ENCODE peak calls at places on chromosomes 7 and 10, in eight cellular contexts. Q is stimulated activated CD4-positive, alpha-beta T cell treated with anti-CD3 and anti-CD28 coated beads, Interleukin-2, amount 100 ng/mL, for 4 hours; N is A549; M is AG10803; I is endodermal cell; X is fibroblast of mammary gland; E is anterior cingulate cortex; D is uterus. Y is an unnamed sample.

GRCh38 chr7:45451636-45452035 is 122.5 kb upstream of the ADCY1 start:
- DNase-seq in Q (no peak), N (no peak), M (no peak), I (no peak), X (peak), E (no peak), D (no peak), Y (no peak)

GRCh38 chr10:4474829-4475228 is 351.2 kb upstream of the AKR1E2 start:
- DNase-seq in Q (no peak), N (no peak), M (no peak), I (peak), X (no peak), E (no peak), D (no peak), Y (no peak)

GRCh38 chr10:132366006-132366405 is 31.0 kb upstream of the PWWP2B start:
- DNase-seq in Q (no peak), N (no peak), M (no peak), I (no peak), X (no peak), E (no peak), D (no peak), Y (no peak)

GRCh38 chr7:44498230-44498954 is 7.9 kb upstream of the NUDCD3 start:
- DNase-seq in Q (no peak), N (no peak), M (no peak), I (no peak), X (no peak), E (no peak), D (no peak), Y (peak)

GRCh38 chr7:28052933-28053332 is 127.7 kb downstream of the JAZF1 start:
- DNase-seq in Q (no peak), N (no peak), M (peak), I (no peak), X (peak), E (no peak), D (no peak), Y (no peak)

GRCh38 chr10:89466599-89467035 is 52.2 kb downstream of the IFIT5 start:
- DNase-seq in Q (no peak), N (no peak), M (peak), I (peak), X (peak), E (no peak), D (no peak), Y (no peak)

GRCh38 chr10:90125406-90125805 is 424.0 kb downstream of the KIF20B start:
- DNase-seq in Q (no peak), N (no peak), M (no peak), I (no peak), X (peak), E (no peak), D (no peak), Y (no peak)

GRCh38 chr10:102114861-102115618 is 5.1 kb downstream of the LDB1 start:
- DNase-seq in Q (peak), N (peak), M (peak), I (peak), X (peak), E (peak), D (peak), Y (peak)

GRCh38 chr10:8444630-8445029 is 390.1 kb downstream of the GATA3 start:
- DNase-seq in Q (peak), N (no peak), M (no peak), I (peak), X (no peak), E (no peak), D (no peak), Y (no peak)

GRCh38 chr7:46178685-46179084 is 257.6 kb upstream of the IGFBP3 start:
- DNase-seq in Q (no peak), N (no peak), M (peak), I (no peak), X (peak), E (no peak), D (no peak), Y (no peak)

GRCh38 chr7:3399858-3400257 is 98.8 kb downstream of the SDK1 start:
- DNase-seq in Q (no peak), N (peak), M (no peak), I (peak), X (peak), E (no peak), D (no peak), Y (no peak)

GRCh38 chr10:617471-617870 is 72.0 kb downstream of the DIP2C start:
- DNase-seq in Q (no peak), N (no peak), M (no peak), I (no peak), X (no peak), E (no peak), D (no peak), Y (no peak)

GRCh38 chr10:78248651-78249464 is 215.2 kb downstream of the RPS24 start:
- DNase-seq in Q (no peak), N (no peak), M (peak), I (no peak), X (peak), E (no peak), D (no peak), Y (no peak)

GRCh38 chr7:95867309-95867708 is 95.0 kb downstream of the DYNC1I1 start:
- DNase-seq in Q (no peak), N (no peak), M (no peak), I (peak), X (no peak), E (no peak), D (no peak), Y (no peak)

GRCh38 chr7:143287321-143287934 is 723 bp upstream of the CASP2 start:
- DNase-seq in Q (no peak), N (no peak), M (no peak), I (no peak), X (no peak), E (no peak), D (no peak), Y (no peak)